ENCODE peak calls at places on chromosomes 5 and 9, in seven cellular contexts. C, W, Y, P, N, X and L are unnamed samples.

GRCh38 chr5:65151632-65152031 is 330.1 kb downstream of the ADAMTS6 start:
- DNase-seq in C (no peak), W (no peak), Y (no peak), P (no peak), N (no peak), X (no peak), L (no peak)

GRCh38 chr9:90003046-90003355 is 398.2 kb downstream of the GADD45G start:
- DNase-seq in C (no peak), W (no peak), Y (no peak), P (no peak), N (peak), X (no peak), L (no peak)

GRCh38 chr5:180211761-180212035 is 2.7 kb upstream of the RASGEF1C start:
- DNase-seq in C (no peak), W (no peak), Y (no peak), P (no peak), N (peak), X (no peak), L (no peak)

GRCh38 chr9:127360829-127361228 is 36.1 kb upstream of the SLC2A8 start:
- DNase-seq in C (no peak), W (no peak), Y (no peak), P (peak), N (no peak), X (no peak), L (no peak)

GRCh38 chr5:53543401-53543800 is 17.0 kb upstream of the NDUFS4 start:
- DNase-seq in C (no peak), W (no peak), Y (no peak), P (no peak), N (no peak), X (no peak), L (no peak)

GRCh38 chr5:57780306-57780958 is 297.8 kb upstream of the ACTBL2 start:
- DNase-seq in C (no peak), W (no peak), Y (no peak), P (no peak), N (peak), X (no peak), L (no peak)

GRCh38 chr5:73899055-73899454 is 273.1 kb downstream of the ARHGEF28 start:
- DNase-seq in C (no peak), W (no peak), Y (no peak), P (no peak), N (no peak), X (no peak), L (no peak)

GRCh38 chr9:2824564-2824963 is 19.3 kb downstream of the PUM3 start:
- DNase-seq in C (no peak), W (no peak), Y (no peak), P (no peak), N (no peak), X (no peak), L (no peak)

GRCh38 chr5:128305341-128305740 is 221.8 kb downstream of the SLC12A2 start:
- DNase-seq in C (no peak), W (no peak), Y (no peak), P (no peak), N (no peak), X (no peak), L (no peak)

GRCh38 chr9:124559871-124560270 is 52.7 kb upstream of the NR5A1 start:
- DNase-seq in C (no peak), W (no peak), Y (no peak), P (no peak), N (no peak), X (no peak), L (no peak)

GRCh38 chr9:33719581-33720374 is 75.6 kb upstream of the PRSS3 start:
- DNase-seq in C (no peak), W (no peak), Y (peak), P (no peak), N (no peak), X (peak), L (peak)

GRCh38 chr5:7886849-7887460 is 18.0 kb downstream of the MTRR start:
- DNase-seq in C (no peak), W (no peak), Y (peak), P (peak), N (no peak), X (no peak), L (no peak)

GRCh38 chr9:109907400-109907799 is 127.4 kb downstream of the PALM2AKAP2 start:
- DNase-seq in C (no peak), W (no peak), Y (no peak), P (no peak), N (no peak), X (no peak), L (no peak)